ENCODE peak calls at places on chromosomes 4 and X, in nine cellular contexts. Q, O, E, X, R, T, P, G and V are unnamed samples.

GRCh38 chr4:53861856-53862610 is 202.4 kb downstream of the CHIC2 start:
- DNase-seq in R (no peak), O (no peak), Q (no peak), E (peak; percentile 93), X (peak; percentile 92), P (peak; percentile 76), T (no peak), G (peak; percentile 96), V (peak; percentile 72)

GRCh38 chr4:173319696-173320095 is 14.5 kb downstream of the HMGB2 start:
- DNase-seq in X (peak; percentile 68), O (no peak), R (no peak), E (no peak), Q (no peak), T (no peak), P (no peak), G (no peak), V (no peak)

GRCh38 chr4:156476359-156476758 is 495.2 kb downstream of the PDGFC start:
- DNase-seq in Q (no peak), O (no peak), G (peak; percentile 97), E (peak; percentile 94), T (no peak), X (peak; percentile 99), P (peak; percentile 98), R (no peak), V (peak; percentile 75)

GRCh38 chr4:47913328-47913727 is 1.1 kb downstream of the NFXL1 start:
- DNase-seq in O (no peak), P (peak; percentile 26), G (peak; percentile 30), T (no peak), R (no peak), Q (no peak), X (peak; percentile 45), E (peak; percentile 26), V (no peak)

GRCh38 chr4:1167244-1167949 is 5.0 kb downstream of the SPON2 start:
- DNase-seq in O (peak; percentile 73), T (peak; percentile 87), G (peak; percentile 81), P (peak; percentile 36), Q (peak; percentile 89), E (peak; percentile 89), R (peak; percentile 68), X (peak; percentile 94), V (peak; percentile 32)

GRCh38 chr4:16457944-16458343 is 231.7 kb upstream of the TAPT1 start:
- DNase-seq in E (no peak), G (no peak), O (no peak), T (no peak), P (peak; percentile 21), X (peak; percentile 13), Q (no peak), R (no peak), V (no peak)

GRCh38 chr4:78612398-78613005 is 60.9 kb downstream of the ANXA3 start:
- DNase-seq in P (peak; percentile 47), E (peak; percentile 78), X (peak; percentile 57), T (no peak), G (peak; percentile 59), R (no peak), O (peak; percentile 30), Q (peak; percentile 28), V (peak; percentile 38)

GRCh38 chr4:88104902-88105610 is 53.4 kb downstream of the ABCG2 start:
- DNase-seq in Q (no peak), R (no peak), O (no peak), X (peak; percentile 87), P (peak; percentile 82), E (peak; percentile 69), T (no peak), G (peak; percentile 81), V (no peak)

GRCh38 chr4:80202190-80202711 is 4.9 kb downstream of the PRDM8 start:
- DNase-seq in X (peak; percentile 70), T (peak; percentile 91), O (peak; percentile 58), R (peak; percentile 73), P (no peak), E (peak; percentile 67), G (peak; percentile 82), Q (peak; percentile 62), V (no peak)

GRCh38 chrX:40098264-40099045 is 697 bp upstream of the BCOR start:
- DNase-seq in Q (peak; percentile 37), E (peak; percentile 39), G (peak; percentile 61), R (no peak), O (peak; percentile 48), X (peak; percentile 63), T (peak; percentile 83), P (peak; percentile 61), V (no peak)

GRCh38 chrX:54479471-54480122 is 16.4 kb downstream of the FGD1 start:
- DNase-seq in E (no peak), R (no peak), T (no peak), Q (no peak), G (no peak), O (no peak), P (no peak), X (no peak), V (no peak)

GRCh38 chr4:142567620-142568451 is 278.3 kb downstream of the INPP4B start:
- DNase-seq in G (peak; percentile 28), X (peak; percentile 17), O (no peak), T (no peak), Q (no peak), R (no peak), E (peak; percentile 23), P (no peak), V (peak; percentile 62)

GRCh38 chr4:95549246-95550138 is 719 bp upstream of the UNC5C start:
- DNase-seq in R (no peak), Q (no peak), E (peak; percentile 68), T (peak; percentile 83), X (peak; percentile 31), O (peak; percentile 80), G (peak; percentile 63), P (peak; percentile 36), V (no peak)

GRCh38 chr4:10296730-10297129 is 160.5 kb downstream of the ZNF518B start:
- DNase-seq in O (peak; percentile 76), Q (no peak), P (no peak), R (no peak), T (peak; percentile 54), E (no peak), X (no peak), G (no peak), V (no peak)

GRCh38 chr4:57136281-57136680 is 26.1 kb upstream of the IGFBP7 start:
- DNase-seq in X (peak; percentile 81), Q (no peak), R (no peak), P (peak; percentile 90), E (no peak), O (no peak), T (no peak), G (peak; percentile 63), V (no peak)

GRCh38 chr4:142846729-142847606 is 867 bp upstream of the INPP4B start:
- DNase-seq in Q (no peak), O (no peak), R (no peak), T (peak; percentile 67), E (peak; percentile 18), X (no peak), G (peak; percentile 14), P (peak; percentile 48), V (no peak)

GRCh38 chr4:126775485-126776106 is 857.2 kb upstream of the INTU start:
- DNase-seq in X (no peak), Q (no peak), O (no peak), R (no peak), T (no peak), G (no peak), P (no peak), E (no peak), V (no peak)

GRCh38 chrX:104136241-104137019 is 20.4 kb downstream of the SLC25A53 start:
- DNase-seq in T (peak; percentile 65), O (peak; percentile 69), R (peak; percentile 25), E (peak; percentile 91), Q (peak; percentile 88), P (peak; percentile 62), G (peak; percentile 89), X (peak; percentile 91), V (peak; percentile 80)

GRCh38 chr4:89312066-89312465 is 4.5 kb upstream of the GPRIN3 start:
- DNase-seq in X (no peak), G (no peak), E (peak; percentile 21), T (no peak), O (no peak), P (no peak), R (no peak), Q (no peak), V (no peak)

GRCh38 chrX:6821730-6822129 is 286.8 kb upstream of the VCX3A start:
- DNase-seq in P (no peak), O (no peak), T (no peak), Q (no peak), G (no peak), X (no peak), E (no peak), R (no peak), V (no peak)

GRCh38 chr4:160537681-160538080 is 1434.8 kb downstream of the RAPGEF2 start:
- DNase-seq in E (no peak), G (peak; percentile 46), T (no peak), Q (no peak), R (no peak), X (no peak), O (no peak), P (peak; percentile 23), V (no peak)

GRCh38 chr4:95560791-95561190 is 12.0 kb upstream of the UNC5C start:
- DNase-seq in Q (no peak), R (no peak), X (no peak), O (no peak), T (no peak), E (no peak), P (no peak), G (no peak), V (no peak)

GRCh38 chr4:160299177-160299576 is 1196.3 kb downstream of the RAPGEF2 start:
- DNase-seq in G (no peak), E (no peak), T (no peak), P (no peak), R (no peak), X (no peak), O (no peak), Q (no peak), V (no peak)

GRCh38 chrX:110852180-110852579 is 56.6 kb upstream of the CHRDL1 start:
- DNase-seq in O (no peak), G (no peak), Q (peak; percentile 10), X (peak; percentile 12), R (no peak), P (peak; percentile 2), T (no peak), E (peak; percentile 35), V (no peak)

GRCh38 chr4:118086334-118086733 is 52.0 kb downstream of the NDST3 start:
- DNase-seq in Q (no peak), O (no peak), E (peak; percentile 42), P (peak; percentile 89), G (peak; percentile 50), X (peak; percentile 37), T (no peak), R (no peak), V (peak; percentile 10)